ENCODE peak calls at places on chromosomes 12 and 14, in eight cellular contexts. F, J, O, M, U, H, Z and N are unnamed samples.

GRCh38 chr12:39404000-39404399 is 38.9 kb downstream of the KIF21A start:
- DNase-seq in H (no peak), O (no peak), F (no peak), Z (no peak), J (no peak), M (no peak), U (no peak), N (no peak)

GRCh38 chr14:50061664-50062437 is 54.5 kb downstream of the VCPKMT start:
- DNase-seq in H (peak), Z (no peak), U (no peak), F (peak), M (no peak), J (peak), O (peak), N (peak)

GRCh38 chr14:68840454-68840853 is 47.6 kb upstream of the ZFP36L1 start:
- DNase-seq in F (no peak), O (no peak), J (no peak), U (no peak), H (no peak), Z (no peak), M (no peak), N (no peak)

GRCh38 chr14:82313889-82314288 is 780.2 kb upstream of the SEL1L start:
- DNase-seq in J (no peak), F (no peak), M (no peak), H (no peak), Z (no peak), U (no peak), O (no peak), N (no peak)

GRCh38 chr14:104093366-104094055 is 8.0 kb downstream of the ASPG start:
- DNase-seq in U (no peak), J (no peak), M (no peak), F (no peak), Z (no peak), H (no peak), O (no peak), N (no peak)

GRCh38 chr12:64995831-64996230 is 125.3 kb downstream of the WIF1 start:
- DNase-seq in J (no peak), Z (no peak), O (no peak), U (no peak), M (no peak), F (no peak), H (no peak), N (no peak)

GRCh38 chr14:36553650-36554260 is 28.7 kb downstream of the NKX2-8 start:
- DNase-seq in H (no peak), U (no peak), J (no peak), M (no peak), O (peak), Z (no peak), F (no peak), N (peak)

GRCh38 chr12:23555180-23555784 is 394.2 kb downstream of the SOX5 start:
- DNase-seq in O (no peak), H (no peak), Z (no peak), F (no peak), U (no peak), M (no peak), J (no peak), N (no peak)

GRCh38 chr12:103841690-103842584 is 903 bp upstream of the NT5DC3 start:
- DNase-seq in M (peak), Z (peak), U (no peak), H (peak), O (peak), J (peak), F (peak), N (peak)